ENCODE peak calls at places on chromosomes 12 and 14, in eight cellular contexts. U is psoas muscle; Y is upper lobe of right lung; M is K562; W is foreskin keratinocyte; R is thyroid gland; S is naive thymus-derived CD4-positive, alpha-beta T cell; Z is CD8-positive, alpha-beta memory T cell. D is an unnamed sample. For H3K4me1, the result is how much of the 10 kb centered on the place peaks cover.

GRCh38 chr12:78645956-78646355 is 218.6 kb upstream of the SYT1 start:
- DNase-seq in U (no peak), Y (no peak), M (no peak), W (no peak), R (no peak), S (no peak), Z (no peak), D (no peak)

GRCh38 chr14:103520657-103521437 is 1.8 kb downstream of the CKB start:
- DNase-seq in U (peak), Y (peak), M (peak), W (no peak), R (peak), S (peak), Z (peak), D (peak)

GRCh38 chr14:69878251-69878650 is 965 bp upstream of the SMOC1 start:
- DNase-seq in U (no peak), Y (no peak), M (no peak), W (no peak), R (no peak), S (no peak), Z (no peak), D (no peak)

GRCh38 chr12:49341777-49342065 is 4.7 kb upstream of the C1QL4 start:
- DNase-seq in U (no peak), Y (peak), M (no peak), W (no peak), R (no peak), S (no peak), Z (no peak), D (no peak)

GRCh38 chr12:52056801-52057613 is 5.8 kb downstream of the NR4A1 start:
- DNase-seq in U (no peak), Y (no peak), M (no peak), W (no peak), R (no peak), S (no peak), Z (no peak), D (no peak)

GRCh38 chr14:30330452-30330851 is 228.5 kb upstream of the G2E3 start:
- DNase-seq in U (no peak), Y (no peak), M (peak), W (no peak), R (no peak), S (no peak), Z (no peak), D (peak)

GRCh38 chr14:24192933-24193332 is 2.3 kb downstream of the TM9SF1 start:
- DNase-seq in U (no peak), Y (no peak), M (no peak), W (no peak), R (no peak), S (no peak), Z (no peak), D (no peak)

GRCh38 chr14:20606190-20606901 is 15.2 kb upstream of the RNASE12 start:
- DNase-seq in U (no peak), Y (no peak), M (no peak), W (no peak), R (peak), S (no peak), Z (no peak), D (peak)

GRCh38 chr14:28101992-28102391 is 664.6 kb upstream of the FOXG1 start:
- DNase-seq in U (no peak), Y (no peak), M (no peak), W (no peak), R (no peak), S (no peak), Z (no peak), D (no peak)

GRCh38 chr12:45122776-45123380 is 72.0 kb upstream of the DBX2 start:
- DNase-seq in U (no peak), Y (no peak), M (no peak), W (no peak), R (no peak), S (no peak), Z (no peak), D (peak)

GRCh38 chr14:35215110-35215872 is 76.9 kb upstream of the PSMA6 start:
- DNase-seq in U (no peak), Y (no peak), M (no peak), W (no peak), R (no peak), S (no peak), Z (no peak), D (peak)
- H3K4me1 ChIP-seq in U (under half), Y (under half), M (under half), W (under half), R (under half), S (under half), Z (under half), D (under half)

DNA sequence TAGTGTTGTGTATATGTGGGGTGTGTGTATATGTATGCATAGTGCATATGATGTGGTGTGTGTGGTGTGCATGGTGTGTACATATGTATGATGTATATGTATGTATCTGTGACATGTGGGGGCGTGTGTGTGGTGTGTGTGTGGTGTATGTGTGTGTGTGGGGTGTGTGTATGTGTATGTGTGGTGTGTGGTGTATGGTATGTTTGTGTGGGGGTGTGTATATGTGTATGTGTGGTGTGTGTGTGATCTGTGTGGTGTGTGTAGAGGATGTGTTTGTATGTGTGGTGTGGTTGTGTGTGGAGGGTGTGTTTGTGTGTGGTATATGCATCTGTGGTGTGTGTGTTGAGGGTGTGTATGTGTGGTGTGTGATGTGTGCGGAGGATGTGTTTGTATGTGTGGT is 61.6 kb downstream of the CLMN start:
- DNase-seq in U (no peak), Y (no peak), M (no peak), W (no peak), R (no peak), S (no peak), Z (no peak), D (no peak)
- H3K4me1 ChIP-seq in U (under half), Y (under half), M (under half), W (under half), R (half or more), S (under half), Z (under half), D (under half)

GRCh38 chr12:94101902-94102660 is 46.3 kb upstream of the PLXNC1 start:
- DNase-seq in U (peak), Y (peak), M (peak), W (peak), R (peak), S (peak), Z (peak), D (peak)

GRCh38 chr12:94100990-94101901 is 47.1 kb upstream of the PLXNC1 start:
- DNase-seq in U (peak), Y (peak), M (peak), W (peak), R (peak), S (peak), Z (peak), D (peak)

GRCh38 chr12:94107910-94108309 is 40.5 kb upstream of the PLXNC1 start:
- DNase-seq in U (no peak), Y (no peak), M (no peak), W (no peak), R (no peak), S (no peak), Z (no peak), D (no peak)

GRCh38 chr12:94100254-94100653 is 48.1 kb upstream of the PLXNC1 start:
- DNase-seq in U (peak), Y (no peak), M (peak), W (peak), R (no peak), S (no peak), Z (no peak), D (no peak)

DNA sequence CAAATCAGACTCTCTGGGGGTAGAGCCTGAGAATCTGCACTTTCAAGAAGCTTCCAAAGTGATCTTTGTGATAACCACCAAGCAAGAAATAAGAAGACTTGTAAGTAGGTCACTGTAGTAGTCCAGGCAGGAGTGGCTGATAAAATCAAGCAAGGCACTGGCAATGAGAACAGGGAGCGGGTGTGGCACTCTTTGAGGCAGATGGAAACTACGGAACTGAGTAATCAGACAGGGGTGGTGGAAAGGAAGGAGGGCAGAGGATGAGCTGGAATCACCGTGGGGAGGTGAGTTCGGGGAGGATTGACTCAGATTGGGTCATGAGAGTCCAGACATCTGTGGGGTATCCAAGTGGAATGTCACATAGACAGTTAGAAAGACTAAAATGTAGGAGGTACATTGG is 44.4 kb upstream of the PLXNC1 start:
- DNase-seq in U (no peak), Y (no peak), M (no peak), W (peak), R (no peak), S (no peak), Z (no peak), D (no peak)
- H3K4me1 ChIP-seq in U (under half), Y (under half), M (under half), W (under half), R (under half), S (under half), Z (under half), D (under half)

GRCh38 chr12:46364777-46365580 is 7.6 kb downstream of the SLC38A2 start:
- DNase-seq in U (no peak), Y (no peak), M (no peak), W (no peak), R (peak), S (no peak), Z (no peak), D (peak)

GRCh38 chr12:46365951-46366379 is 6.6 kb downstream of the SLC38A2 start:
- DNase-seq in U (no peak), Y (no peak), M (no peak), W (no peak), R (no peak), S (no peak), Z (no peak), D (no peak)

GRCh38 chr12:46362895-46363581 is 9.5 kb downstream of the SLC38A2 start:
- DNase-seq in U (no peak), Y (no peak), M (no peak), W (no peak), R (no peak), S (no peak), Z (no peak), D (no peak)

GRCh38 chr12:46363582-46364299 is 8.8 kb downstream of the SLC38A2 start:
- DNase-seq in U (no peak), Y (no peak), M (no peak), W (no peak), R (no peak), S (no peak), Z (no peak), D (no peak)

GRCh38 chr12:46364300-46364696 is 8.3 kb downstream of the SLC38A2 start:
- DNase-seq in U (no peak), Y (no peak), M (no peak), W (no peak), R (no peak), S (no peak), Z (no peak), D (no peak)
- H3K4me1 ChIP-seq in U (half or more), Y (half or more), M (under half), W (half or more), R (under half), S (under half), Z (half or more), D (under half)